ENCODE peak calls at places on chromosomes 12 and 14, in nine cellular contexts. One of them, this sample, is unnamed.

GRCh38 chr14:58243790-58244555 is 670 bp upstream of the PSMA3 start:
- DNase-seq in CD8-positive, alpha-beta T cell: no peak
- DNase-seq in AG09309: no peak
- DNase-seq in heart right ventricle: no peak
- DNase-seq in dorsolateral prefrontal cortex: no peak
- DNase-seq in progenitor cell of endocrine pancreas: no peak
- DNase-seq in cardiac fibroblast: peak; percentile 7
- DNase-seq in fibroblast of the aortic adventitia: no peak
- DNase-seq in lower leg skin: no peak
- DNase-seq in this sample: no peak

GRCh38 chr12:38905480-38906351 is at the start of gene CPNE8:
- DNase-seq in CD8-positive, alpha-beta T cell: peak; percentile 32
- DNase-seq in AG09309: no peak
- DNase-seq in heart right ventricle: peak; percentile 84
- DNase-seq in dorsolateral prefrontal cortex: peak; percentile 60
- DNase-seq in progenitor cell of endocrine pancreas: peak; percentile 33
- DNase-seq in cardiac fibroblast: peak; percentile 85
- DNase-seq in fibroblast of the aortic adventitia: peak; percentile 78
- DNase-seq in lower leg skin: peak; percentile 81
- DNase-seq in this sample: peak; percentile 95

GRCh38 chr12:18422849-18423248 is 161.5 kb downstream of the PIK3C2G start:
- DNase-seq in CD8-positive, alpha-beta T cell: no peak
- DNase-seq in AG09309: no peak
- DNase-seq in heart right ventricle: no peak
- DNase-seq in dorsolateral prefrontal cortex: no peak
- DNase-seq in progenitor cell of endocrine pancreas: no peak
- DNase-seq in cardiac fibroblast: no peak
- DNase-seq in fibroblast of the aortic adventitia: peak; percentile 5
- DNase-seq in lower leg skin: no peak
- DNase-seq in this sample: no peak

GRCh38 chr14:31096255-31096654 is 70.1 kb upstream of the STRN3 start:
- DNase-seq in CD8-positive, alpha-beta T cell: no peak
- DNase-seq in AG09309: no peak
- DNase-seq in heart right ventricle: no peak
- DNase-seq in dorsolateral prefrontal cortex: no peak
- DNase-seq in progenitor cell of endocrine pancreas: no peak
- DNase-seq in cardiac fibroblast: no peak
- DNase-seq in fibroblast of the aortic adventitia: peak; percentile 13
- DNase-seq in lower leg skin: no peak
- DNase-seq in this sample: no peak

GRCh38 chr14:97442363-97442762 is 645.2 kb downstream of the VRK1 start:
- DNase-seq in CD8-positive, alpha-beta T cell: no peak
- DNase-seq in AG09309: no peak
- DNase-seq in heart right ventricle: no peak
- DNase-seq in dorsolateral prefrontal cortex: no peak
- DNase-seq in progenitor cell of endocrine pancreas: no peak
- DNase-seq in cardiac fibroblast: no peak
- DNase-seq in fibroblast of the aortic adventitia: no peak
- DNase-seq in lower leg skin: no peak
- DNase-seq in this sample: no peak

GRCh38 chr14:74979442-74980397 is 23.0 kb upstream of the EIF2B2 start:
- DNase-seq in CD8-positive, alpha-beta T cell: no peak
- DNase-seq in AG09309: no peak
- DNase-seq in heart right ventricle: no peak
- DNase-seq in dorsolateral prefrontal cortex: no peak
- DNase-seq in progenitor cell of endocrine pancreas: no peak
- DNase-seq in cardiac fibroblast: peak; percentile 73
- DNase-seq in fibroblast of the aortic adventitia: peak; percentile 33
- DNase-seq in lower leg skin: no peak
- DNase-seq in this sample: peak; percentile 70

GRCh38 chr12:59070534-59070933 is 150.2 kb upstream of the LRIG3 start:
- DNase-seq in CD8-positive, alpha-beta T cell: no peak
- DNase-seq in AG09309: no peak
- DNase-seq in heart right ventricle: no peak
- DNase-seq in dorsolateral prefrontal cortex: no peak
- DNase-seq in progenitor cell of endocrine pancreas: no peak
- DNase-seq in cardiac fibroblast: peak; percentile 26
- DNase-seq in fibroblast of the aortic adventitia: no peak
- DNase-seq in lower leg skin: no peak
- DNase-seq in this sample: no peak

GRCh38 chr14:22561661-22562579 is 27.1 kb downstream of the DAD1 start:
- DNase-seq in CD8-positive, alpha-beta T cell: peak; percentile 79
- DNase-seq in AG09309: no peak
- DNase-seq in heart right ventricle: no peak
- DNase-seq in dorsolateral prefrontal cortex: no peak
- DNase-seq in progenitor cell of endocrine pancreas: no peak
- DNase-seq in cardiac fibroblast: no peak
- DNase-seq in fibroblast of the aortic adventitia: no peak
- DNase-seq in lower leg skin: no peak
- DNase-seq in this sample: no peak

GRCh38 chr12:96719671-96720362 is 187.2 kb upstream of the NEDD1 start:
- DNase-seq in CD8-positive, alpha-beta T cell: no peak
- DNase-seq in AG09309: no peak
- DNase-seq in heart right ventricle: no peak
- DNase-seq in dorsolateral prefrontal cortex: no peak
- DNase-seq in progenitor cell of endocrine pancreas: no peak
- DNase-seq in cardiac fibroblast: peak; percentile 26
- DNase-seq in fibroblast of the aortic adventitia: peak; percentile 25
- DNase-seq in lower leg skin: no peak
- DNase-seq in this sample: no peak

GRCh38 chr12:60693019-60693626 is 1097.3 kb downstream of the SLC16A7 start:
- DNase-seq in CD8-positive, alpha-beta T cell: no peak
- DNase-seq in AG09309: no peak
- DNase-seq in heart right ventricle: no peak
- DNase-seq in dorsolateral prefrontal cortex: no peak
- DNase-seq in progenitor cell of endocrine pancreas: no peak
- DNase-seq in cardiac fibroblast: no peak
- DNase-seq in fibroblast of the aortic adventitia: no peak
- DNase-seq in lower leg skin: no peak
- DNase-seq in this sample: no peak

GRCh38 chr12:60684988-60685655 is 1089.3 kb downstream of the SLC16A7 start:
- DNase-seq in CD8-positive, alpha-beta T cell: no peak
- DNase-seq in AG09309: no peak
- DNase-seq in heart right ventricle: no peak
- DNase-seq in dorsolateral prefrontal cortex: no peak
- DNase-seq in progenitor cell of endocrine pancreas: no peak
- DNase-seq in cardiac fibroblast: no peak
- DNase-seq in fibroblast of the aortic adventitia: no peak
- DNase-seq in lower leg skin: no peak
- DNase-seq in this sample: no peak

GRCh38 chr12:60689137-60689536 is 1093.3 kb downstream of the SLC16A7 start:
- DNase-seq in CD8-positive, alpha-beta T cell: no peak
- DNase-seq in AG09309: no peak
- DNase-seq in heart right ventricle: no peak
- DNase-seq in dorsolateral prefrontal cortex: no peak
- DNase-seq in progenitor cell of endocrine pancreas: no peak
- DNase-seq in cardiac fibroblast: no peak
- DNase-seq in fibroblast of the aortic adventitia: no peak
- DNase-seq in lower leg skin: no peak
- DNase-seq in this sample: no peak
- TF ChIP-seq CTCF in CD8-positive, alpha-beta T cell: no peak
- TF ChIP-seq CTCF in AG09309: no peak
- TF ChIP-seq CTCF in heart right ventricle: no peak
- TF ChIP-seq CTCF in dorsolateral prefrontal cortex: no peak
- TF ChIP-seq CTCF in progenitor cell of endocrine pancreas: no peak
- TF ChIP-seq CTCF in cardiac fibroblast: no peak
- TF ChIP-seq CTCF in fibroblast of the aortic adventitia: no peak
- TF ChIP-seq CTCF in lower leg skin: no peak
- TF ChIP-seq CTCF in this sample: no peak

DNA sequence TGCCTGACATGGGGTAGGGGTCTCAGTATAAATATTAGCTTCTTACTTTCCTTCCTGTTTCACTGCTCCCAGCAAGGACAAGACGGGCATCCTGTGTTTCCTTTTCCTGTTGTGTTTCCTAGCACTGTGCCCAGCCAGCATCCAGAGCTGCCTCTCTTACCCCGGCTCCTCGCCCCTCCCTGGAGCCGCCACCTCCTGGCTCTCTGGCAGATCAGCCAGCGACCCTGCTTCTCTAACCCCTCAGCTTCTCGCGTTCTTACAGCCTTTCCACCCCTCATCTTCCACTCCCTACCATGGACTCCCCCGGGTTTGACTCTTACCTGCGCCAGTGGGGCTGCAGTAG is 17.8 kb downstream of the HDAC7 start:
- DNase-seq in CD8-positive, alpha-beta T cell: no peak
- DNase-seq in AG09309: no peak
- DNase-seq in heart right ventricle: no peak
- DNase-seq in dorsolateral prefrontal cortex: no peak
- DNase-seq in progenitor cell of endocrine pancreas: no peak
- DNase-seq in cardiac fibroblast: no peak
- DNase-seq in fibroblast of the aortic adventitia: no peak
- DNase-seq in lower leg skin: no peak
- DNase-seq in this sample: no peak
- TF ChIP-seq CTCF in CD8-positive, alpha-beta T cell: no peak
- TF ChIP-seq CTCF in AG09309: no peak
- TF ChIP-seq CTCF in heart right ventricle: no peak
- TF ChIP-seq CTCF in dorsolateral prefrontal cortex: no peak
- TF ChIP-seq CTCF in progenitor cell of endocrine pancreas: no peak
- TF ChIP-seq CTCF in cardiac fibroblast: no peak
- TF ChIP-seq CTCF in fibroblast of the aortic adventitia: no peak
- TF ChIP-seq CTCF in lower leg skin: no peak
- TF ChIP-seq CTCF in this sample: no peak

GRCh38 chr12:53299454-53300180 is at the start of gene MYG1:
- DNase-seq in CD8-positive, alpha-beta T cell: peak; percentile 86
- DNase-seq in AG09309: no peak
- DNase-seq in heart right ventricle: peak; percentile 88
- DNase-seq in dorsolateral prefrontal cortex: peak; percentile 92
- DNase-seq in progenitor cell of endocrine pancreas: peak; percentile 51
- DNase-seq in cardiac fibroblast: peak; percentile 92
- DNase-seq in fibroblast of the aortic adventitia: peak; percentile 85
- DNase-seq in lower leg skin: peak; percentile 75
- DNase-seq in this sample: peak; percentile 96
- TF ChIP-seq CTCF in CD8-positive, alpha-beta T cell: peak; percentile 29
- TF ChIP-seq CTCF in AG09309: peak; percentile 35
- TF ChIP-seq CTCF in heart right ventricle: peak; percentile 39
- TF ChIP-seq CTCF in dorsolateral prefrontal cortex: peak; percentile 49
- TF ChIP-seq CTCF in progenitor cell of endocrine pancreas: peak; percentile 37
- TF ChIP-seq CTCF in cardiac fibroblast: peak; percentile 20
- TF ChIP-seq CTCF in fibroblast of the aortic adventitia: peak; percentile 41
- TF ChIP-seq CTCF in lower leg skin: no peak
- TF ChIP-seq CTCF in this sample: no peak

DNA sequence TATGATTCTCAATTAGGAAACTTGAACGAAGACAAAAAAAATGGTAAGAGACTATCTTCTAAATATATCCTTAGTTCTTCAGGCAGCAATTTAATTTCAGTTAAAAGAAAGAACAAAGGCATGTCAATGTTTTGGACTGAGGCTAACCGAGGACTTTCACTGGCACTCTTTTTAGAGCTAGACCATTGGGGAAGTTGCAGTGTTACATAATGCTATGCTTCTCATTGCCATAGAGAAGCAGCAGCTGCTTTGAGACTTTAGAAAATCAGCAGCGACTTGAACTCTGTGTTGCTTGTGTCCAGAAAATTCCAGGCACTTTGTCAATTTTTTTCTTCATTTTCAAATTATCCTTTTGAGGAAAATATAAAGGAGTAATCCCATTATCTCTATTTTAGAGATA is 964.2 kb downstream of the NRXN3 start:
- DNase-seq in CD8-positive, alpha-beta T cell: no peak
- DNase-seq in AG09309: no peak
- DNase-seq in heart right ventricle: no peak
- DNase-seq in dorsolateral prefrontal cortex: no peak
- DNase-seq in progenitor cell of endocrine pancreas: no peak
- DNase-seq in cardiac fibroblast: no peak
- DNase-seq in fibroblast of the aortic adventitia: no peak
- DNase-seq in lower leg skin: no peak
- DNase-seq in this sample: no peak
- TF ChIP-seq CTCF in CD8-positive, alpha-beta T cell: no peak
- TF ChIP-seq CTCF in AG09309: no peak
- TF ChIP-seq CTCF in heart right ventricle: no peak
- TF ChIP-seq CTCF in dorsolateral prefrontal cortex: no peak
- TF ChIP-seq CTCF in progenitor cell of endocrine pancreas: no peak
- TF ChIP-seq CTCF in cardiac fibroblast: no peak
- TF ChIP-seq CTCF in fibroblast of the aortic adventitia: no peak
- TF ChIP-seq CTCF in lower leg skin: no peak
- TF ChIP-seq CTCF in this sample: no peak